ENCODE peak calls at places on chromosome X, in ten cellular contexts. One of them, this sample, is unnamed.

GRCh38 chrX:136185409-136186022 is 38.2 kb downstream of the FHL1 start:
- DNase-seq in heart left ventricle: no peak
- DNase-seq in CD8-positive, alpha-beta T cell: no peak
- DNase-seq in WERI-Rb-1: no peak
- DNase-seq in hepatocyte: no peak
- DNase-seq in stomach: no peak
- DNase-seq in pancreas: no peak
- DNase-seq in ovary: no peak
- DNase-seq in spleen: no peak
- DNase-seq in GM12878: no peak
- DNase-seq in this sample: no peak

GRCh38 chrX:49079489-49080428 is at the start of gene WDR45:
- DNase-seq in heart left ventricle: peak; percentile 81
- DNase-seq in ovary: peak; percentile 81
- DNase-seq in stomach: peak; percentile 73
- DNase-seq in hepatocyte: peak; percentile 79
- DNase-seq in pancreas: peak; percentile 79
- DNase-seq in WERI-Rb-1: peak; percentile 53
- DNase-seq in spleen: peak; percentile 93
- DNase-seq in CD8-positive, alpha-beta T cell: peak; percentile 61
- DNase-seq in GM12878: peak; percentile 8
- DNase-seq in this sample: peak; percentile 66

GRCh38 chrX:7828594-7828993 is 14.4 kb upstream of the VCX start:
- DNase-seq in heart left ventricle: no peak
- DNase-seq in CD8-positive, alpha-beta T cell: no peak
- DNase-seq in GM12878: no peak
- DNase-seq in stomach: no peak
- DNase-seq in hepatocyte: peak; percentile 14
- DNase-seq in WERI-Rb-1: peak; percentile 13
- DNase-seq in pancreas: no peak
- DNase-seq in ovary: no peak
- DNase-seq in spleen: no peak
- DNase-seq in this sample: no peak

GRCh38 chrX:153019166-153019565 is 25.2 kb upstream of the PNMA5 start:
- DNase-seq in GM12878: no peak
- DNase-seq in spleen: no peak
- DNase-seq in heart left ventricle: no peak
- DNase-seq in pancreas: no peak
- DNase-seq in CD8-positive, alpha-beta T cell: no peak
- DNase-seq in hepatocyte: no peak
- DNase-seq in ovary: no peak
- DNase-seq in WERI-Rb-1: no peak
- DNase-seq in stomach: no peak
- DNase-seq in this sample: no peak

GRCh38 chrX:41561045-41561444 is 113.9 kb downstream of the NYX start:
- DNase-seq in stomach: no peak
- DNase-seq in hepatocyte: peak; percentile 40
- DNase-seq in CD8-positive, alpha-beta T cell: peak; percentile 4
- DNase-seq in heart left ventricle: no peak
- DNase-seq in ovary: no peak
- DNase-seq in pancreas: no peak
- DNase-seq in WERI-Rb-1: no peak
- DNase-seq in GM12878: peak; percentile 17
- DNase-seq in spleen: no peak
- DNase-seq in this sample: no peak

GRCh38 chrX:49166914-49167739 is 4.6 kb downstream of the MAGIX start:
- DNase-seq in GM12878: peak; percentile 51
- DNase-seq in hepatocyte: peak; percentile 56
- DNase-seq in pancreas: peak; percentile 65
- DNase-seq in spleen: peak; percentile 91
- DNase-seq in ovary: peak; percentile 72
- DNase-seq in heart left ventricle: peak; percentile 85
- DNase-seq in stomach: peak; percentile 51
- DNase-seq in WERI-Rb-1: no peak
- DNase-seq in CD8-positive, alpha-beta T cell: peak; percentile 43
- DNase-seq in this sample: peak; percentile 70

GRCh38 chrX:70754169-70754843 is 154.2 kb downstream of the TEX11 start:
- DNase-seq in WERI-Rb-1: no peak
- DNase-seq in heart left ventricle: no peak
- DNase-seq in pancreas: no peak
- DNase-seq in stomach: no peak
- DNase-seq in hepatocyte: no peak
- DNase-seq in spleen: no peak
- DNase-seq in CD8-positive, alpha-beta T cell: no peak
- DNase-seq in GM12878: no peak
- DNase-seq in ovary: no peak
- DNase-seq in this sample: no peak

GRCh38 chrX:66676413-66676812 is 37.5 kb upstream of the EDA2R start:
- DNase-seq in stomach: no peak
- DNase-seq in pancreas: no peak
- DNase-seq in CD8-positive, alpha-beta T cell: no peak
- DNase-seq in spleen: no peak
- DNase-seq in GM12878: no peak
- DNase-seq in hepatocyte: no peak
- DNase-seq in ovary: no peak
- DNase-seq in WERI-Rb-1: no peak
- DNase-seq in heart left ventricle: no peak
- DNase-seq in this sample: no peak

GRCh38 chrX:18557879-18558278 is 114.0 kb downstream of the RS1 start:
- DNase-seq in heart left ventricle: no peak
- DNase-seq in stomach: no peak
- DNase-seq in WERI-Rb-1: no peak
- DNase-seq in pancreas: no peak
- DNase-seq in CD8-positive, alpha-beta T cell: no peak
- DNase-seq in ovary: no peak
- DNase-seq in spleen: no peak
- DNase-seq in hepatocyte: no peak
- DNase-seq in GM12878: no peak
- DNase-seq in this sample: no peak

GRCh38 chrX:102746134-102746584 is 25.6 kb downstream of the GPRASP3 start:
- DNase-seq in spleen: peak; percentile 84
- DNase-seq in heart left ventricle: peak; percentile 69
- DNase-seq in pancreas: peak; percentile 78
- DNase-seq in WERI-Rb-1: peak; percentile 34
- DNase-seq in CD8-positive, alpha-beta T cell: no peak
- DNase-seq in ovary: peak; percentile 60
- DNase-seq in GM12878: no peak
- DNase-seq in stomach: peak; percentile 34
- DNase-seq in hepatocyte: peak; percentile 50
- DNase-seq in this sample: peak; percentile 5

GRCh38 chrX:109966246-109966645 is 36.7 kb upstream of the TMEM164 start:
- DNase-seq in heart left ventricle: no peak
- DNase-seq in ovary: no peak
- DNase-seq in pancreas: no peak
- DNase-seq in spleen: no peak
- DNase-seq in GM12878: no peak
- DNase-seq in hepatocyte: no peak
- DNase-seq in CD8-positive, alpha-beta T cell: no peak
- DNase-seq in stomach: no peak
- DNase-seq in WERI-Rb-1: no peak
- DNase-seq in this sample: no peak

GRCh38 chrX:18961686-18962085 is 22.2 kb downstream of the PHKA2 start:
- DNase-seq in hepatocyte: no peak
- DNase-seq in GM12878: no peak
- DNase-seq in stomach: no peak
- DNase-seq in spleen: no peak
- DNase-seq in ovary: no peak
- DNase-seq in heart left ventricle: no peak
- DNase-seq in WERI-Rb-1: no peak
- DNase-seq in pancreas: no peak
- DNase-seq in CD8-positive, alpha-beta T cell: no peak
- DNase-seq in this sample: no peak

GRCh38 chrX:135437867-135438733 is 16.4 kb downstream of the SMIM10L2A start:
- DNase-seq in hepatocyte: no peak
- DNase-seq in spleen: peak; percentile 64
- DNase-seq in WERI-Rb-1: no peak
- DNase-seq in GM12878: no peak
- DNase-seq in CD8-positive, alpha-beta T cell: no peak
- DNase-seq in ovary: peak; percentile 5
- DNase-seq in stomach: no peak
- DNase-seq in heart left ventricle: no peak
- DNase-seq in pancreas: peak; percentile 63
- DNase-seq in this sample: no peak

GRCh38 chrX:109879991-109880390 is 122.9 kb upstream of the TMEM164 start:
- DNase-seq in GM12878: no peak
- DNase-seq in ovary: no peak
- DNase-seq in hepatocyte: no peak
- DNase-seq in WERI-Rb-1: no peak
- DNase-seq in heart left ventricle: no peak
- DNase-seq in spleen: no peak
- DNase-seq in CD8-positive, alpha-beta T cell: no peak
- DNase-seq in stomach: no peak
- DNase-seq in pancreas: no peak
- DNase-seq in this sample: no peak

GRCh38 chrX:128929281-128930057 is 593.8 kb downstream of the SMARCA1 start:
- DNase-seq in stomach: peak; percentile 35
- DNase-seq in CD8-positive, alpha-beta T cell: no peak
- DNase-seq in WERI-Rb-1: no peak
- DNase-seq in ovary: no peak
- DNase-seq in pancreas: no peak
- DNase-seq in hepatocyte: no peak
- DNase-seq in GM12878: no peak
- DNase-seq in heart left ventricle: no peak
- DNase-seq in spleen: no peak
- DNase-seq in this sample: peak; percentile 63

GRCh38 chrX:23511783-23512182 is 155.5 kb upstream of the PRDX4 start:
- DNase-seq in GM12878: no peak
- DNase-seq in spleen: no peak
- DNase-seq in hepatocyte: no peak
- DNase-seq in WERI-Rb-1: no peak
- DNase-seq in pancreas: no peak
- DNase-seq in CD8-positive, alpha-beta T cell: no peak
- DNase-seq in heart left ventricle: no peak
- DNase-seq in ovary: no peak
- DNase-seq in stomach: no peak
- DNase-seq in this sample: no peak

GRCh38 chrX:25596881-25597280 is 541.3 kb upstream of the MAGEB18 start:
- DNase-seq in GM12878: no peak
- DNase-seq in pancreas: no peak
- DNase-seq in WERI-Rb-1: no peak
- DNase-seq in stomach: no peak
- DNase-seq in hepatocyte: no peak
- DNase-seq in spleen: no peak
- DNase-seq in heart left ventricle: no peak
- DNase-seq in CD8-positive, alpha-beta T cell: no peak
- DNase-seq in ovary: no peak
- DNase-seq in this sample: no peak

GRCh38 chrX:35276115-35276514 is 333.5 kb downstream of the FAM47B start:
- DNase-seq in pancreas: no peak
- DNase-seq in WERI-Rb-1: no peak
- DNase-seq in stomach: no peak
- DNase-seq in hepatocyte: no peak
- DNase-seq in CD8-positive, alpha-beta T cell: no peak
- DNase-seq in ovary: no peak
- DNase-seq in GM12878: no peak
- DNase-seq in spleen: no peak
- DNase-seq in heart left ventricle: no peak
- DNase-seq in this sample: no peak

GRCh38 chrX:118521435-118521834 is 25.8 kb downstream of the DOCK11 start:
- DNase-seq in stomach: no peak
- DNase-seq in WERI-Rb-1: no peak
- DNase-seq in spleen: no peak
- DNase-seq in heart left ventricle: no peak
- DNase-seq in hepatocyte: no peak
- DNase-seq in pancreas: no peak
- DNase-seq in GM12878: no peak
- DNase-seq in ovary: no peak
- DNase-seq in CD8-positive, alpha-beta T cell: no peak
- DNase-seq in this sample: no peak

GRCh38 chrX:3962511-3963350 is 249.3 kb upstream of the PRKX start:
- DNase-seq in CD8-positive, alpha-beta T cell: no peak
- DNase-seq in spleen: no peak
- DNase-seq in WERI-Rb-1: no peak
- DNase-seq in pancreas: no peak
- DNase-seq in ovary: no peak
- DNase-seq in GM12878: no peak
- DNase-seq in heart left ventricle: no peak
- DNase-seq in hepatocyte: peak; percentile 61
- DNase-seq in stomach: no peak
- DNase-seq in this sample: no peak

GRCh38 chrX:46204721-46205422 is 340.3 kb downstream of the ZNF674 start:
- DNase-seq in GM12878: no peak
- DNase-seq in CD8-positive, alpha-beta T cell: no peak
- DNase-seq in ovary: no peak
- DNase-seq in spleen: no peak
- DNase-seq in pancreas: no peak
- DNase-seq in WERI-Rb-1: no peak
- DNase-seq in heart left ventricle: no peak
- DNase-seq in stomach: no peak
- DNase-seq in hepatocyte: no peak
- DNase-seq in this sample: no peak

GRCh38 chrX:10085223-10085622 is 71.6 kb upstream of the CLCN4 start:
- DNase-seq in stomach: no peak
- DNase-seq in pancreas: no peak
- DNase-seq in WERI-Rb-1: no peak
- DNase-seq in CD8-positive, alpha-beta T cell: no peak
- DNase-seq in spleen: no peak
- DNase-seq in GM12878: peak; percentile 36
- DNase-seq in heart left ventricle: no peak
- DNase-seq in ovary: no peak
- DNase-seq in hepatocyte: no peak
- DNase-seq in this sample: no peak
- H3K9me3 ChIP-seq in stomach: no peaks in the 10 kb centered on the region
- H3K9me3 ChIP-seq in pancreas: no peaks in the 10 kb centered on the region
- H3K9me3 ChIP-seq in WERI-Rb-1: no peaks in the 10 kb centered on the region
- H3K9me3 ChIP-seq in CD8-positive, alpha-beta T cell: no peaks in the 10 kb centered on the region
- H3K9me3 ChIP-seq in spleen: no peaks in the 10 kb centered on the region
- H3K9me3 ChIP-seq in GM12878: no peaks in the 10 kb centered on the region
- H3K9me3 ChIP-seq in heart left ventricle: no peaks in the 10 kb centered on the region
- H3K9me3 ChIP-seq in ovary: no peaks in the 10 kb centered on the region
- H3K9me3 ChIP-seq in hepatocyte: no peaks in the 10 kb centered on the region
- H3K9me3 ChIP-seq in this sample: no peaks in the 10 kb centered on the region

GRCh38 chrX:131068945-131069719 is 11.0 kb downstream of the ARHGAP36 start:
- DNase-seq in stomach: no peak
- DNase-seq in hepatocyte: peak; percentile 54
- DNase-seq in pancreas: peak; percentile 80
- DNase-seq in ovary: no peak
- DNase-seq in spleen: no peak
- DNase-seq in WERI-Rb-1: peak; percentile 81
- DNase-seq in CD8-positive, alpha-beta T cell: no peak
- DNase-seq in heart left ventricle: no peak
- DNase-seq in GM12878: no peak
- DNase-seq in this sample: no peak
- TF ChIP-seq CTCF in stomach: no peak
- TF ChIP-seq CTCF in hepatocyte: peak; percentile 47
- TF ChIP-seq CTCF in pancreas: peak; percentile 24
- TF ChIP-seq CTCF in ovary: no peak
- TF ChIP-seq CTCF in spleen: no peak
- TF ChIP-seq CTCF in WERI-Rb-1: peak; percentile 84
- TF ChIP-seq CTCF in CD8-positive, alpha-beta T cell: no peak
- TF ChIP-seq CTCF in heart left ventricle: peak; percentile 9
- TF ChIP-seq CTCF in GM12878: peak; percentile 18
- TF ChIP-seq CTCF in this sample: no peak

GRCh38 chrX:36650622-36651021 is 357.5 kb upstream of the FAM47C start:
- DNase-seq in heart left ventricle: no peak
- DNase-seq in spleen: no peak
- DNase-seq in pancreas: no peak
- DNase-seq in GM12878: no peak
- DNase-seq in CD8-positive, alpha-beta T cell: no peak
- DNase-seq in hepatocyte: no peak
- DNase-seq in ovary: no peak
- DNase-seq in stomach: no peak
- DNase-seq in WERI-Rb-1: no peak
- DNase-seq in this sample: no peak
- H3K27me3 ChIP-seq in heart left ventricle: no peaks in the 10 kb centered on the region
- H3K27me3 ChIP-seq in spleen: no peaks in the 10 kb centered on the region
- H3K27me3 ChIP-seq in pancreas: no peaks in the 10 kb centered on the region
- H3K27me3 ChIP-seq in GM12878: no peaks in the 10 kb centered on the region
- H3K27me3 ChIP-seq in CD8-positive, alpha-beta T cell: no peaks in the 10 kb centered on the region
- H3K27me3 ChIP-seq in hepatocyte: no peaks in the 10 kb centered on the region
- H3K27me3 ChIP-seq in ovary: no peaks in the 10 kb centered on the region
- H3K27me3 ChIP-seq in stomach: no peaks in the 10 kb centered on the region
- H3K27me3 ChIP-seq in WERI-Rb-1: no peaks in the 10 kb centered on the region
- H3K27me3 ChIP-seq in this sample: no peaks in the 10 kb centered on the region

GRCh38 chrX:39519213-39519544 is 578.6 kb downstream of the BCOR start:
- DNase-seq in WERI-Rb-1: no peak
- DNase-seq in heart left ventricle: no peak
- DNase-seq in spleen: no peak
- DNase-seq in ovary: no peak
- DNase-seq in CD8-positive, alpha-beta T cell: no peak
- DNase-seq in GM12878: no peak
- DNase-seq in hepatocyte: peak; percentile 77
- DNase-seq in pancreas: no peak
- DNase-seq in stomach: peak; percentile 31
- DNase-seq in this sample: peak; percentile 36
- H3K9me3 ChIP-seq in WERI-Rb-1: peaks cover 5% of the 10 kb centered on the region
- H3K9me3 ChIP-seq in heart left ventricle: no peaks in the 10 kb centered on the region
- H3K9me3 ChIP-seq in spleen: peaks cover 3% of the 10 kb centered on the region
- H3K9me3 ChIP-seq in ovary: no peaks in the 10 kb centered on the region
- H3K9me3 ChIP-seq in CD8-positive, alpha-beta T cell: no peaks in the 10 kb centered on the region
- H3K9me3 ChIP-seq in GM12878: no peaks in the 10 kb centered on the region
- H3K9me3 ChIP-seq in hepatocyte: no peaks in the 10 kb centered on the region
- H3K9me3 ChIP-seq in pancreas: no peaks in the 10 kb centered on the region
- H3K9me3 ChIP-seq in stomach: no peaks in the 10 kb centered on the region
- H3K9me3 ChIP-seq in this sample: no peaks in the 10 kb centered on the region